ENCODE peak calls at places on chromosomes 12 and 14, in nine cellular contexts. I, C, H, J, Y, N, D, G and X are unnamed samples.

GRCh38 chr14:22339277-22339676 is 249.7 kb downstream of the DAD1 start:
- DNase-seq in I (no peak), C (no peak), H (no peak), J (no peak), Y (no peak), N (peak; percentile 86), D (peak; percentile 88), G (peak; percentile 30), X (no peak)

GRCh38 chr14:95098984-95099599 is 58.2 kb downstream of the DICER1 start:
- DNase-seq in I (peak; percentile 60), C (no peak), H (peak; percentile 40), J (peak; percentile 60), Y (peak; percentile 33), N (peak; percentile 74), D (peak; percentile 77), G (peak; percentile 47), X (peak; percentile 22)

GRCh38 chr14:84112589-84112988 is 1417.4 kb upstream of the FLRT2 start:
- DNase-seq in I (no peak), C (no peak), H (no peak), J (no peak), Y (no peak), N (no peak), D (no peak), G (no peak), X (no peak)

GRCh38 chr12:20274008-20274407 is 94.3 kb upstream of the PDE3A start:
- DNase-seq in I (no peak), C (no peak), H (no peak), J (no peak), Y (no peak), N (no peak), D (peak; percentile 46), G (no peak), X (no peak)

GRCh38 chr12:111010916-111011657 is 90.7 kb upstream of the MYL2 start:
- DNase-seq in I (no peak), C (no peak), H (no peak), J (no peak), Y (no peak), N (no peak), D (no peak), G (no peak), X (no peak)

GRCh38 chr12:43057561-43057960 is 468.0 kb upstream of the PRICKLE1 start:
- DNase-seq in I (no peak), C (no peak), H (no peak), J (no peak), Y (no peak), N (peak; percentile 85), D (no peak), G (no peak), X (no peak)

GRCh38 chr12:104303538-104304151 is at the start of gene EID3:
- DNase-seq in I (peak; percentile 93), C (peak; percentile 86), H (no peak), J (peak; percentile 92), Y (peak; percentile 89), N (peak; percentile 75), D (peak; percentile 96), G (peak; percentile 86), X (no peak)

GRCh38 chr12:100672075-100672592 is 98.7 kb downstream of the GAS2L3 start:
- DNase-seq in I (peak; percentile 50), C (no peak), H (no peak), J (peak; percentile 88), Y (no peak), N (no peak), D (peak; percentile 52), G (no peak), X (peak; percentile 35)

GRCh38 chr12:21941522-21942376 is 523 bp upstream of the ABCC9 start:
- DNase-seq in I (peak; percentile 65), C (no peak), H (no peak), J (peak; percentile 75), Y (no peak), N (peak; percentile 35), D (peak; percentile 87), G (peak; percentile 51), X (no peak)

GRCh38 chr14:90903101-90903500 is 86.9 kb upstream of the TTC7B start:
- DNase-seq in I (no peak), C (peak; percentile 33), H (peak; percentile 45), J (no peak), Y (peak; percentile 61), N (peak; percentile 73), D (no peak), G (no peak), X (peak; percentile 13)

GRCh38 chr12:99915251-99916082 is 69.3 kb downstream of the ANKS1B start:
- DNase-seq in I (no peak), C (no peak), H (no peak), J (no peak), Y (no peak), N (no peak), D (no peak), G (no peak), X (no peak)

GRCh38 chr12:11916113-11916512 is 154.6 kb upstream of the BCL2L14 start:
- DNase-seq in I (no peak), C (no peak), H (no peak), J (no peak), Y (no peak), N (no peak), D (no peak), G (no peak), X (no peak)

GRCh38 chr12:11920231-11920630 is 150.5 kb upstream of the BCL2L14 start:
- DNase-seq in I (no peak), C (no peak), H (no peak), J (no peak), Y (no peak), N (peak; percentile 2), D (no peak), G (no peak), X (no peak)

GRCh38 chr12:11922361-11922760 is 148.4 kb upstream of the BCL2L14 start:
- DNase-seq in I (no peak), C (no peak), H (peak; percentile 24), J (no peak), Y (no peak), N (no peak), D (no peak), G (no peak), X (no peak)

GRCh38 chr12:11923067-11923466 is 147.7 kb upstream of the BCL2L14 start:
- DNase-seq in I (no peak), C (no peak), H (no peak), J (no peak), Y (no peak), N (no peak), D (no peak), G (no peak), X (no peak)

DNA sequence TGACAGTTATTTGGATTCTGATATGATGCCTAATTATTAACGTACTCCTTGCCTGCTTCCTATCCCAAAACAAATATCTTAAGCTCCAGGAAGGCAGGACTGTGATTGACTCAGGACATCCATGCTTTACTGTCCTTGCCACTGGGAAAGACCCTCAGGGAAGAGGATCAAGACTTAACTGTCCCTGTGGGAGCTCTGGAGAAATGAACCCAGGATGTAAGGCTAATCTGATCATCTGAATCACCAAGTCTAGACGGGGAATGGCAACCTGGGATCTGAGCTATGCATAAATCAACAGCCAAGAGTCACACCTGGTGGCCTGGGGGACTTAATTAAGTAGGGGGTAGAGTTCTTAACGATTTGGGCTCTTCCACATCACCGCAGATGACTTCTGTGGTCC is 153.2 kb upstream of the BCL2L14 start:
- DNase-seq in I (no peak), C (no peak), H (no peak), J (no peak), Y (no peak), N (no peak), D (no peak), G (no peak), X (no peak)
- H3K27ac ChIP-seq in I (no peak overlapping the region), C (no peak overlapping the region), H (no peak overlapping the region), J (no peak overlapping the region), Y (no peak overlapping the region), N (no peak overlapping the region), D (no peak overlapping the region), G (no peak overlapping the region), X (no peak overlapping the region)

GRCh38 chr12:25701290-25701689 is 148.2 kb upstream of the LMNTD1 start:
- DNase-seq in I (no peak), C (no peak), H (peak; percentile 1), J (no peak), Y (no peak), N (peak; percentile 60), D (no peak), G (no peak), X (no peak)
- TF ChIP-seq CTCF in I (no peak), C (no peak), H (no peak), J (no peak), Y (no peak), N (no peak), D (no peak), G (no peak), X (no peak)

DNA sequence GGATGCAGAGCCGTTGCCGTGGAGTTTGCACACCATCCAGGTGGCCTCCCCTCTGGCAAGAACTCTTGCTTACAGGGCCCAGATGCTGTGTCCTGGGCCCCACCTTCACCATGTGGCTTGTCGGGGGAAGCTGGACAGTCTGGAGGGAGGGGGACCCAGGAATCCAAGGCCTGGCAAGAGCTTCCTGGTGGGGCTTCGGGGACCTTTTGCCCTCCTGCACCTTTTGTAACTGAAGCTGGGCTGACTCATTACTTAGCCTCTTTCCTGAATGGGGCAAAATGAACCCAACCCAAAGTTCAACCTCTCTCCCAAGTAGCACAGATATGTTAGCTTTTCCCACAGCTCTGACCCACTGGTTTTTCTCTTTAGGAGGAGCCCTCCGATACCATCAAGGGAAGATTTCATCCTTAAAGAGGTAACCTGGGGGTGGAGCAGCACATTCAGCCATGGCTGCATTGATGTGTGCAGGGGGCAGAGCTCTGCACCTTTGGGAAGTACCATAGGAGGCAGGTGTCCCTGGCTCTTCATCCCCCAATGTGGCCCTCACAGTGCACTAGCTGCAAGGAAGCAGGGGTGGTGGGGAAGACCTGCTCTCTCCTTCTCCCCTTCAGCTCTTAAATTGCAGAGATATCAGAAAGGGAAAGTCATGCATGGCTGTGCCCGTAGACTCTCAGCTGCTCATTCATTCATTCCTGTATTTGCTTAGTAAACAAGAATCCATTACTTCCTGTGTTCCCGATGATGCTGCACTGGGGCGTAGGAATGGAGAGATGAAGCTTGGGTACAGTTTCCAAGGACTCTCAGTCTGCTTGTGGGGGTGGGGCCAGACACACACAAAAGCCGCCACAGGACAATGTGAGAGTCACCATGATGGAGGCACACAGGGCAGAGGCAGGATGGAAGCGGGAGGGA is 13.0 kb downstream of the MVK start:
- DNase-seq in I (no peak), C (no peak), H (no peak), J (no peak), Y (no peak), N (no peak), D (no peak), G (no peak), X (no peak)
- H3K27ac ChIP-seq in I (no peak overlapping the region), C (no peak overlapping the region), H (no peak overlapping the region), J (no peak overlapping the region), Y (no peak overlapping the region), N (no peak overlapping the region), D (no peak overlapping the region), G (no peak overlapping the region), X (no peak overlapping the region)

DNA sequence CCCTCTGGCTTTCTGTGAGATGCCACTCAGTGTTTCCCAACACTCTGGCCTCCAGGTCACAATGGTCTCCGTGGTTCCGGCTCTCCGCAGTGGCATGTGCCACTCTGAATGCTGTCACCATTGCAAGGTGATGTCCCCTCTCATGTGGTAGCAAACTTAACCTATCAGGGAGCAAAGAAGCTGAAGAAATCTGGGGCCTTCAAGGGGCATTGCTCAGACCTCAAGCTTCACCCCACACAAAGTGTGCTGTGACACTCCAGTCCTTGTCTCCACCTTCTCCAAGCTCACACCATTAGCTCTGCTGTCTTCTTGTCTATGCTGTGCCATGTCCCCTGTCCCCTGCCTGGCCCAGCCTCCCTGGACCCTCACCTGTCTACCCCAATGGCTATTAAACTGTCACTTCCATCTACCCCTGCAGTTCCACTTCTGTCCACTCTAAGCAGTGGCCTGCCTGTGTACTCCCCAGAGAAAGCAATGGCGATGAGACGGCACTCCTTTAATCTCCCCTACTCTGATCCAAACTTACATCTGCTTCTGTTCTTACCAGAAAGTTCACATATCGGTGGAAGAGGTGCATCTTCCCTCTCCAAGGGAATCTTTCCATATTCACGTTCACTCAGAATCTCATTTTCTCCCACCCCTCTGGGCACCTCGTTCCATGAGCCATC is 93.7 kb downstream of the DHRS2 start:
- DNase-seq in I (no peak), C (no peak), H (no peak), J (no peak), Y (no peak), N (no peak), D (no peak), G (no peak), X (no peak)
- TF ChIP-seq CTCF in I (no peak), C (no peak), H (peak; percentile 53), J (no peak), Y (no peak), N (no peak), D (no peak), G (no peak), X (peak; percentile 4)